ENCODE peak calls at places on chromosomes 16 and 17, in six cellular contexts. One of them, this sample, is unnamed. For H3K9me3 and H3K27me3, the result is how much of the 10 kb centered on the place peaks cover.

GRCh38 chr16:66478733-66479511 is 51.8 kb downstream of the BEAN1 start:
- DNase-seq in heart left ventricle: peak
- DNase-seq in adrenal gland: peak
- DNase-seq in lower lobe of right lung: peak
- DNase-seq in CD8-positive, alpha-beta T cell: peak
- DNase-seq in neural progenitor cell: peak
- DNase-seq in this sample: peak

GRCh38 chr16:81035398-81035974 is at the start of gene ATMIN:
- DNase-seq in lower lobe of right lung: peak
- DNase-seq in neural progenitor cell: peak
- DNase-seq in adrenal gland: peak
- DNase-seq in heart left ventricle: peak
- DNase-seq in CD8-positive, alpha-beta T cell: peak
- DNase-seq in this sample: peak

GRCh38 chr16:77960771-77961170 is 61.6 kb upstream of the CLEC3A start:
- DNase-seq in adrenal gland: no peak
- DNase-seq in lower lobe of right lung: no peak
- DNase-seq in CD8-positive, alpha-beta T cell: no peak
- DNase-seq in heart left ventricle: no peak
- DNase-seq in neural progenitor cell: no peak
- DNase-seq in this sample: no peak

GRCh38 chr17:13590441-13590840 is 11.3 kb downstream of the HS3ST3A1 start:
- DNase-seq in adrenal gland: no peak
- DNase-seq in CD8-positive, alpha-beta T cell: no peak
- DNase-seq in lower lobe of right lung: no peak
- DNase-seq in neural progenitor cell: no peak
- DNase-seq in heart left ventricle: no peak
- DNase-seq in this sample: no peak

GRCh38 chr17:31413871-31414589 is 22.6 kb downstream of the RAB11FIP4 start:
- DNase-seq in lower lobe of right lung: no peak
- DNase-seq in neural progenitor cell: peak
- DNase-seq in adrenal gland: no peak
- DNase-seq in CD8-positive, alpha-beta T cell: no peak
- DNase-seq in heart left ventricle: peak
- DNase-seq in this sample: no peak

GRCh38 chr17:3526491-3526890 is 31.1 kb downstream of the TRPV3 start:
- DNase-seq in adrenal gland: no peak
- DNase-seq in neural progenitor cell: no peak
- DNase-seq in lower lobe of right lung: no peak
- DNase-seq in CD8-positive, alpha-beta T cell: no peak
- DNase-seq in heart left ventricle: no peak
- DNase-seq in this sample: no peak

GRCh38 chr17:39486242-39486641 is 25.0 kb downstream of the CDK12 start:
- DNase-seq in lower lobe of right lung: no peak
- DNase-seq in neural progenitor cell: no peak
- DNase-seq in heart left ventricle: no peak
- DNase-seq in CD8-positive, alpha-beta T cell: no peak
- DNase-seq in adrenal gland: no peak
- DNase-seq in this sample: no peak

GRCh38 chr17:79203016-79203415 is 128.4 kb downstream of the ENGASE start:
- DNase-seq in CD8-positive, alpha-beta T cell: no peak
- DNase-seq in heart left ventricle: no peak
- DNase-seq in adrenal gland: no peak
- DNase-seq in lower lobe of right lung: no peak
- DNase-seq in neural progenitor cell: no peak
- DNase-seq in this sample: no peak

GRCh38 chr17:33889766-33890165 is 365.3 kb upstream of the CCL2 start:
- DNase-seq in heart left ventricle: no peak
- DNase-seq in adrenal gland: no peak
- DNase-seq in neural progenitor cell: no peak
- DNase-seq in CD8-positive, alpha-beta T cell: no peak
- DNase-seq in lower lobe of right lung: no peak
- DNase-seq in this sample: no peak

GRCh38 chr17:32971171-32971570 is 20.5 kb upstream of the SPACA3 start:
- DNase-seq in adrenal gland: no peak
- DNase-seq in heart left ventricle: no peak
- DNase-seq in CD8-positive, alpha-beta T cell: no peak
- DNase-seq in neural progenitor cell: no peak
- DNase-seq in lower lobe of right lung: no peak
- DNase-seq in this sample: no peak

GRCh38 chr16:85636234-85636812 is 23.2 kb downstream of the GSE1 start:
- DNase-seq in CD8-positive, alpha-beta T cell: no peak
- DNase-seq in adrenal gland: no peak
- DNase-seq in heart left ventricle: no peak
- DNase-seq in neural progenitor cell: no peak
- DNase-seq in lower lobe of right lung: no peak
- DNase-seq in this sample: no peak

GRCh38 chr17:57986841-57987581 is 1.0 kb downstream of the VEZF1 start:
- DNase-seq in lower lobe of right lung: peak
- DNase-seq in adrenal gland: peak
- DNase-seq in heart left ventricle: peak
- DNase-seq in CD8-positive, alpha-beta T cell: peak
- DNase-seq in neural progenitor cell: peak
- DNase-seq in this sample: peak

GRCh38 chr16:81651758-81652718 is 127.1 kb upstream of the PLCG2 start:
- DNase-seq in heart left ventricle: peak
- DNase-seq in CD8-positive, alpha-beta T cell: no peak
- DNase-seq in neural progenitor cell: peak
- DNase-seq in adrenal gland: no peak
- DNase-seq in lower lobe of right lung: no peak
- DNase-seq in this sample: no peak

GRCh38 chr16:10598157-10598556 is 17.8 kb upstream of the EMP2 start:
- DNase-seq in neural progenitor cell: no peak
- DNase-seq in adrenal gland: no peak
- DNase-seq in lower lobe of right lung: peak
- DNase-seq in heart left ventricle: peak
- DNase-seq in CD8-positive, alpha-beta T cell: no peak
- DNase-seq in this sample: no peak

GRCh38 chr17:21194688-21195087 is 19.3 kb downstream of the TMEM11 start:
- DNase-seq in heart left ventricle: peak
- DNase-seq in adrenal gland: no peak
- DNase-seq in lower lobe of right lung: no peak
- DNase-seq in neural progenitor cell: no peak
- DNase-seq in CD8-positive, alpha-beta T cell: no peak
- DNase-seq in this sample: no peak

DNA sequence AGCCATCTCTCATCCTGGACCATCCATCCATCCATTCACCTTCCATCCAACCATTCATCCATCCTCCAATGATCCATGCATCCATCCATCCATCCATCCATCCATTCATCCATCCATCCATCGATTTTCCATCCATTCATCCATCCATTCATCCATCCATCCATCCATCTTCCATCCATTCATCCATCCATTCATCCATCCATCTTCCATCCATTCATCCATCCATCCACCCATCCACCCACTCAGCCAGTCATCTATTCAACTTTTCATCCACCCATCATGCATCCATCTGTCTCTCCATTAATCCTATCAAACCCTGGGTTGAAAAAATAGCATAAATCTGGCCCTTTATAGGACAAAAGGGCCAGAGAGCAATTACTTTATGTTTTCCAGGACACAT is 158.3 kb upstream of the WSCD1 start:
- DNase-seq in adrenal gland: no peak
- DNase-seq in heart left ventricle: no peak
- DNase-seq in CD8-positive, alpha-beta T cell: no peak
- DNase-seq in lower lobe of right lung: no peak
- DNase-seq in neural progenitor cell: no peak
- DNase-seq in this sample: no peak
- TF ChIP-seq CTCF in adrenal gland: no peak
- TF ChIP-seq CTCF in heart left ventricle: no peak
- TF ChIP-seq CTCF in CD8-positive, alpha-beta T cell: no peak
- TF ChIP-seq CTCF in lower lobe of right lung: no peak
- TF ChIP-seq CTCF in neural progenitor cell: no peak
- TF ChIP-seq CTCF in this sample: no peak

GRCh38 chr16:3321802-3322201 is 16.5 kb downstream of the ZNF75A start:
- DNase-seq in adrenal gland: no peak
- DNase-seq in lower lobe of right lung: no peak
- DNase-seq in neural progenitor cell: no peak
- DNase-seq in heart left ventricle: no peak
- DNase-seq in CD8-positive, alpha-beta T cell: no peak
- DNase-seq in this sample: no peak

GRCh38 chr16:3328643-3329042 is 23.3 kb downstream of the ZNF75A start:
- DNase-seq in neural progenitor cell: no peak
- DNase-seq in heart left ventricle: no peak
- DNase-seq in CD8-positive, alpha-beta T cell: no peak
- DNase-seq in adrenal gland: no peak
- DNase-seq in lower lobe of right lung: no peak
- DNase-seq in this sample: no peak

GRCh38 chr16:3328104-3328503 is 22.8 kb downstream of the ZNF75A start:
- DNase-seq in heart left ventricle: no peak
- DNase-seq in CD8-positive, alpha-beta T cell: no peak
- DNase-seq in neural progenitor cell: no peak
- DNase-seq in lower lobe of right lung: no peak
- DNase-seq in adrenal gland: no peak
- DNase-seq in this sample: no peak

GRCh38 chr16:3327514-3327913 is 22.2 kb downstream of the ZNF75A start:
- DNase-seq in CD8-positive, alpha-beta T cell: no peak
- DNase-seq in lower lobe of right lung: no peak
- DNase-seq in neural progenitor cell: no peak
- DNase-seq in heart left ventricle: no peak
- DNase-seq in adrenal gland: no peak
- DNase-seq in this sample: no peak
- H3K9me3 ChIP-seq in CD8-positive, alpha-beta T cell: under half
- H3K9me3 ChIP-seq in lower lobe of right lung: under half
- H3K9me3 ChIP-seq in neural progenitor cell: under half
- H3K9me3 ChIP-seq in heart left ventricle: under half
- H3K9me3 ChIP-seq in adrenal gland: under half
- H3K9me3 ChIP-seq in this sample: under half

DNA sequence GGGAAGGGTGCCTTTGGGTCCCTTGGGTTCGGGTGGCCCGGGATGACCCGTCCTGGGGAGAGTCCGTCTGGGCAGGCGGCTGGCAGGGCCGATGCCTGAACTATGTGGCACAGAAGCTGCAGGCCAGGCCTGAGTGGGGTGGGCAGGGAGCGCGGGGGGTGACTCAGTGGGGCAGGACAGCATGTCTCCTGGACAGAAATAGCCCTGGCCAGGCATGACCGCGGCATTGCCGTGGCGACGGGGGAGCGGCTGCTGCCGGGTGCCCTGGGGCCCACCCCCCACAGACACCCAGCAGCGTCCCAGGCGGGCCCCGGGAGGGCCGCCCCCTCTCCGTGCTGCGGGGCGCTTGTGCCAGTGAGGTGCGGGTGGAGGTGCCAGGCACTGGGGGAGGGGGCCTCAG is 1.8 kb upstream of the C1QTNF8 start:
- DNase-seq in neural progenitor cell: no peak
- DNase-seq in adrenal gland: peak
- DNase-seq in heart left ventricle: peak
- DNase-seq in CD8-positive, alpha-beta T cell: no peak
- DNase-seq in lower lobe of right lung: no peak
- DNase-seq in this sample: no peak
- H3K27me3 ChIP-seq in neural progenitor cell: under half
- H3K27me3 ChIP-seq in adrenal gland: under half
- H3K27me3 ChIP-seq in heart left ventricle: under half
- H3K27me3 ChIP-seq in CD8-positive, alpha-beta T cell: under half
- H3K27me3 ChIP-seq in lower lobe of right lung: under half
- H3K27me3 ChIP-seq in this sample: under half

DNA sequence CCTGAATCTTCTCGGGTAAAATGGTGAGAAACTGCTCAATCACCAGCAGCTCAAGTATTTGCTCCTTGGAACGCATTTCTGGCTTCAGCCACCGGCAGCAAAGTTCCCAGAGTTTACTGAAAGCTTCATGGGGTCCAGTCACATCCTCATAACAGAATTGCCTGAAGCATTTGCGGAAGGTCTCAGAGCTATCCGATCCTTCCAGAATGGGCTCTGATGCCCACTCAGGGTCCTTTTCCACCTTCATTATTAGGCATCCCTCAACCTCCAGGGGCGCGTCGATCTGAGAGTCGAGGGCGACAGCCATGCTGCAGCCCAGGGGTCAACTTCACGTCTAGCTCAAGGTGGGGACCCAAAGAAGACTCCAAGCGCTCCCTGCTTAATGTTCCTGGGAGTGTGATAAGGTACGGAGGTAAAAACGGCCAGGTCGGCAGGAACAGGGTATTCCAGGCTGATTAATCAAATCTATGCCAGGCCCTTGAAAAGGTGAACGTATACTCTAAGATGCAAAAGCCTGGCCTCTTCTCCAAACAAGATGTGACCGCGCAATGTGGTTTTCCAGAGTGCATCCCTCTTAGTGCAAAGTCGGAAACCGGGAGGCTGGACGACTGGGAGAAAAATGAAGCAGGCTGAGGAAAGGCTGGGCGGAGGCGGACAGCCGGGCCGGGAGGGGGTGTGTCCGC is 683 bp downstream of the ZKSCAN2 start:
- DNase-seq in neural progenitor cell: peak
- DNase-seq in heart left ventricle: no peak
- DNase-seq in CD8-positive, alpha-beta T cell: no peak
- DNase-seq in adrenal gland: peak
- DNase-seq in lower lobe of right lung: peak
- DNase-seq in this sample: no peak
- TF ChIP-seq CTCF in neural progenitor cell: peak
- TF ChIP-seq CTCF in heart left ventricle: no peak
- TF ChIP-seq CTCF in CD8-positive, alpha-beta T cell: no peak
- TF ChIP-seq CTCF in adrenal gland: no peak
- TF ChIP-seq CTCF in lower lobe of right lung: no peak
- TF ChIP-seq CTCF in this sample: no peak

DNA sequence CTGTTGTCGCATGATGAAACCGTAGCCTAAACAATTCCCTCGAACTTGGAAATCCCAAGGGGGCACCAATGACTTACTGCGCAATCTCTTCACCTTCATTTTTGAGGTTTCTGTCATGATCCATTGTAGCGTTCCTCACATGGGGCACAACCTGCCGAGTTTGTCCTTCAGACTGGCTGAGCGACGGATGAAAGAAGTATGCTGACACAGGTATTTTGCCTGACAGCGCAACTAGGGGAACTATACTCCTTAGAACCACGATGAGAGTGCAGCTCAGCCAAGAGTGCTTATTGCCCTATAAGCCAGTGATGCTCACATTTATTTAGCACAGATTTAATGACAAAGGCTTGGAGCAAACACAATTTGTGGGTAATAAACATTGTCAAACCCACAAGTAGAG is 106.3 kb upstream of the ZNF267 start:
- DNase-seq in adrenal gland: no peak
- DNase-seq in neural progenitor cell: no peak
- DNase-seq in CD8-positive, alpha-beta T cell: no peak
- DNase-seq in heart left ventricle: no peak
- DNase-seq in lower lobe of right lung: no peak
- DNase-seq in this sample: no peak
- H3K9me3 ChIP-seq in adrenal gland: under half
- H3K9me3 ChIP-seq in neural progenitor cell: under half
- H3K9me3 ChIP-seq in CD8-positive, alpha-beta T cell: half or more
- H3K9me3 ChIP-seq in heart left ventricle: under half
- H3K9me3 ChIP-seq in lower lobe of right lung: half or more
- H3K9me3 ChIP-seq in this sample: half or more